ENCODE peak calls at places on chromosomes 12 and 14, in four cellular contexts. One of them, this sample, is unnamed.

GRCh38 chr12:29428630-29429029 is 47.7 kb upstream of the ERGIC2 start:
- DNase-seq in stimulated activated CD4-positive, alpha-beta T cell treated with anti-CD3 and anti-CD28 coated beads, Interleukin-1b, Interleukin-23, amount 100 ng/mL, for 24 hours: no peak
- DNase-seq in iris pigment epithelial cell: peak
- DNase-seq in CD8-positive, alpha-beta memory T cell: no peak
- DNase-seq in this sample: peak

GRCh38 chr14:30673071-30673470 is 51.0 kb downstream of the SCFD1 start:
- DNase-seq in CD8-positive, alpha-beta memory T cell: no peak
- DNase-seq in iris pigment epithelial cell: peak
- DNase-seq in stimulated activated CD4-positive, alpha-beta T cell treated with anti-CD3 and anti-CD28 coated beads, Interleukin-1b, Interleukin-23, amount 100 ng/mL, for 24 hours: no peak
- DNase-seq in this sample: no peak

GRCh38 chr12:57481671-57482070 is 2.0 kb upstream of the ARHGAP9 start:
- DNase-seq in stimulated activated CD4-positive, alpha-beta T cell treated with anti-CD3 and anti-CD28 coated beads, Interleukin-1b, Interleukin-23, amount 100 ng/mL, for 24 hours: no peak
- DNase-seq in iris pigment epithelial cell: no peak
- DNase-seq in CD8-positive, alpha-beta memory T cell: no peak
- DNase-seq in this sample: no peak

GRCh38 chr14:21534576-21534975 is 8.4 kb upstream of the SALL2 start:
- DNase-seq in CD8-positive, alpha-beta memory T cell: no peak
- DNase-seq in iris pigment epithelial cell: no peak
- DNase-seq in stimulated activated CD4-positive, alpha-beta T cell treated with anti-CD3 and anti-CD28 coated beads, Interleukin-1b, Interleukin-23, amount 100 ng/mL, for 24 hours: no peak
- DNase-seq in this sample: no peak

GRCh38 chr14:58752782-58753181 is 115.0 kb downstream of the DACT1 start:
- DNase-seq in CD8-positive, alpha-beta memory T cell: no peak
- DNase-seq in stimulated activated CD4-positive, alpha-beta T cell treated with anti-CD3 and anti-CD28 coated beads, Interleukin-1b, Interleukin-23, amount 100 ng/mL, for 24 hours: no peak
- DNase-seq in iris pigment epithelial cell: no peak
- DNase-seq in this sample: no peak

GRCh38 chr14:29926228-29926627 is 1.4 kb downstream of the PRKD1 start:
- DNase-seq in iris pigment epithelial cell: no peak
- DNase-seq in stimulated activated CD4-positive, alpha-beta T cell treated with anti-CD3 and anti-CD28 coated beads, Interleukin-1b, Interleukin-23, amount 100 ng/mL, for 24 hours: no peak
- DNase-seq in CD8-positive, alpha-beta memory T cell: no peak
- DNase-seq in this sample: no peak

GRCh38 chr12:76720068-76720467 is 43.8 kb upstream of the ZDHHC17 start:
- DNase-seq in CD8-positive, alpha-beta memory T cell: no peak
- DNase-seq in iris pigment epithelial cell: peak
- DNase-seq in stimulated activated CD4-positive, alpha-beta T cell treated with anti-CD3 and anti-CD28 coated beads, Interleukin-1b, Interleukin-23, amount 100 ng/mL, for 24 hours: no peak
- DNase-seq in this sample: no peak

GRCh38 chr12:118061011-118061875 is at the start of gene WSB2:
- DNase-seq in stimulated activated CD4-positive, alpha-beta T cell treated with anti-CD3 and anti-CD28 coated beads, Interleukin-1b, Interleukin-23, amount 100 ng/mL, for 24 hours: peak
- DNase-seq in CD8-positive, alpha-beta memory T cell: peak
- DNase-seq in iris pigment epithelial cell: peak
- DNase-seq in this sample: no peak

GRCh38 chr12:63420206-63420644 is 248.1 kb downstream of the DPY19L2 start:
- DNase-seq in CD8-positive, alpha-beta memory T cell: peak
- DNase-seq in iris pigment epithelial cell: peak
- DNase-seq in stimulated activated CD4-positive, alpha-beta T cell treated with anti-CD3 and anti-CD28 coated beads, Interleukin-1b, Interleukin-23, amount 100 ng/mL, for 24 hours: no peak
- DNase-seq in this sample: peak

GRCh38 chr14:97976861-97977260 is 1179.7 kb downstream of the VRK1 start:
- DNase-seq in CD8-positive, alpha-beta memory T cell: no peak
- DNase-seq in iris pigment epithelial cell: no peak
- DNase-seq in stimulated activated CD4-positive, alpha-beta T cell treated with anti-CD3 and anti-CD28 coated beads, Interleukin-1b, Interleukin-23, amount 100 ng/mL, for 24 hours: no peak
- DNase-seq in this sample: no peak

GRCh38 chr14:103136388-103137271 is 13.4 kb downstream of the TNFAIP2 start:
- DNase-seq in iris pigment epithelial cell: peak
- DNase-seq in stimulated activated CD4-positive, alpha-beta T cell treated with anti-CD3 and anti-CD28 coated beads, Interleukin-1b, Interleukin-23, amount 100 ng/mL, for 24 hours: no peak
- DNase-seq in CD8-positive, alpha-beta memory T cell: peak
- DNase-seq in this sample: peak

GRCh38 chr14:90533591-90534021 is 136.8 kb downstream of the CALM1 start:
- DNase-seq in stimulated activated CD4-positive, alpha-beta T cell treated with anti-CD3 and anti-CD28 coated beads, Interleukin-1b, Interleukin-23, amount 100 ng/mL, for 24 hours: no peak
- DNase-seq in iris pigment epithelial cell: no peak
- DNase-seq in CD8-positive, alpha-beta memory T cell: no peak
- DNase-seq in this sample: no peak

GRCh38 chr12:80264891-80265290 is 165.6 kb downstream of the OTOGL start:
- DNase-seq in stimulated activated CD4-positive, alpha-beta T cell treated with anti-CD3 and anti-CD28 coated beads, Interleukin-1b, Interleukin-23, amount 100 ng/mL, for 24 hours: no peak
- DNase-seq in iris pigment epithelial cell: no peak
- DNase-seq in CD8-positive, alpha-beta memory T cell: no peak
- DNase-seq in this sample: no peak

GRCh38 chr14:69044965-69045555 is 66.0 kb upstream of the ACTN1 start:
- DNase-seq in CD8-positive, alpha-beta memory T cell: no peak
- DNase-seq in stimulated activated CD4-positive, alpha-beta T cell treated with anti-CD3 and anti-CD28 coated beads, Interleukin-1b, Interleukin-23, amount 100 ng/mL, for 24 hours: no peak
- DNase-seq in iris pigment epithelial cell: peak
- DNase-seq in this sample: no peak

GRCh38 chr12:123384994-123385376 is 1.1 kb downstream of the KMT5A start:
- DNase-seq in iris pigment epithelial cell: peak
- DNase-seq in CD8-positive, alpha-beta memory T cell: no peak
- DNase-seq in stimulated activated CD4-positive, alpha-beta T cell treated with anti-CD3 and anti-CD28 coated beads, Interleukin-1b, Interleukin-23, amount 100 ng/mL, for 24 hours: no peak
- DNase-seq in this sample: no peak

GRCh38 chr14:85165091-85165490 is 364.9 kb upstream of the FLRT2 start:
- DNase-seq in CD8-positive, alpha-beta memory T cell: no peak
- DNase-seq in iris pigment epithelial cell: no peak
- DNase-seq in stimulated activated CD4-positive, alpha-beta T cell treated with anti-CD3 and anti-CD28 coated beads, Interleukin-1b, Interleukin-23, amount 100 ng/mL, for 24 hours: no peak
- DNase-seq in this sample: no peak

GRCh38 chr12:6507102-6507998 is 13.4 kb downstream of the NCAPD2 start:
- DNase-seq in stimulated activated CD4-positive, alpha-beta T cell treated with anti-CD3 and anti-CD28 coated beads, Interleukin-1b, Interleukin-23, amount 100 ng/mL, for 24 hours: no peak
- DNase-seq in iris pigment epithelial cell: peak
- DNase-seq in CD8-positive, alpha-beta memory T cell: no peak
- DNase-seq in this sample: no peak

GRCh38 chr12:2651061-2651965 is 143.5 kb upstream of the FKBP4 start:
- DNase-seq in CD8-positive, alpha-beta memory T cell: no peak
- DNase-seq in stimulated activated CD4-positive, alpha-beta T cell treated with anti-CD3 and anti-CD28 coated beads, Interleukin-1b, Interleukin-23, amount 100 ng/mL, for 24 hours: no peak
- DNase-seq in iris pigment epithelial cell: no peak
- DNase-seq in this sample: no peak

GRCh38 chr12:68451261-68452091 is 119.3 kb upstream of the MDM1 start:
- DNase-seq in CD8-positive, alpha-beta memory T cell: peak
- DNase-seq in iris pigment epithelial cell: peak
- DNase-seq in stimulated activated CD4-positive, alpha-beta T cell treated with anti-CD3 and anti-CD28 coated beads, Interleukin-1b, Interleukin-23, amount 100 ng/mL, for 24 hours: peak
- DNase-seq in this sample: peak

GRCh38 chr12:42957136-42957535 is 367.6 kb upstream of the PRICKLE1 start:
- DNase-seq in CD8-positive, alpha-beta memory T cell: no peak
- DNase-seq in iris pigment epithelial cell: no peak
- DNase-seq in stimulated activated CD4-positive, alpha-beta T cell treated with anti-CD3 and anti-CD28 coated beads, Interleukin-1b, Interleukin-23, amount 100 ng/mL, for 24 hours: no peak
- DNase-seq in this sample: no peak

GRCh38 chr12:68102163-68102562 is 57.4 kb downstream of the IFNG start:
- DNase-seq in CD8-positive, alpha-beta memory T cell: no peak
- DNase-seq in iris pigment epithelial cell: no peak
- DNase-seq in stimulated activated CD4-positive, alpha-beta T cell treated with anti-CD3 and anti-CD28 coated beads, Interleukin-1b, Interleukin-23, amount 100 ng/mL, for 24 hours: no peak
- DNase-seq in this sample: no peak

GRCh38 chr14:90418053-90418452 is 21.2 kb downstream of the CALM1 start:
- DNase-seq in stimulated activated CD4-positive, alpha-beta T cell treated with anti-CD3 and anti-CD28 coated beads, Interleukin-1b, Interleukin-23, amount 100 ng/mL, for 24 hours: no peak
- DNase-seq in iris pigment epithelial cell: no peak
- DNase-seq in CD8-positive, alpha-beta memory T cell: no peak
- DNase-seq in this sample: no peak

GRCh38 chr12:49819786-49820185 is 8.4 kb downstream of the NCKAP5L start:
- DNase-seq in stimulated activated CD4-positive, alpha-beta T cell treated with anti-CD3 and anti-CD28 coated beads, Interleukin-1b, Interleukin-23, amount 100 ng/mL, for 24 hours: no peak
- DNase-seq in iris pigment epithelial cell: no peak
- DNase-seq in CD8-positive, alpha-beta memory T cell: no peak
- DNase-seq in this sample: no peak

This sample was measured in HL-60.